ENCODE peak calls at places on chromosomes 1 and 21, in eight cellular contexts. U is T-cell, V is GM19239, H is midbrain, T is chondrocyte, F is esophagus squamous epithelium, Z is T-helper 17 cell, Q is HT-29. M is an unnamed sample.

GRCh38 chr1:42682739-42683529 is 716 bp downstream of the YBX1 start:
- DNase-seq in Q (peak; percentile 63), V (peak; percentile 48), T (no peak), H (peak; percentile 47), U (peak; percentile 53), F (peak; percentile 29), Z (peak; percentile 61), M (peak; percentile 80)

GRCh38 chr1:21510113-21510493 is 880 bp downstream of the ALPL start:
- DNase-seq in F (no peak), Z (no peak), U (no peak), H (no peak), T (no peak), V (no peak), Q (no peak), M (no peak)

GRCh38 chr1:22791736-22792325 is 81.2 kb downstream of the EPHB2 start:
- DNase-seq in Z (no peak), T (no peak), V (no peak), F (no peak), Q (no peak), U (no peak), H (no peak), M (no peak)

GRCh38 chr1:150256549-150257341 is 829 bp upstream of the CA14 start:
- DNase-seq in F (no peak), Z (no peak), V (no peak), Q (no peak), T (no peak), H (peak; percentile 75), U (no peak), M (no peak)

GRCh38 chr1:225580180-225581099 is 72.5 kb downstream of the ENAH start:
- DNase-seq in U (no peak), Z (no peak), F (no peak), H (no peak), T (no peak), V (no peak), Q (no peak), M (no peak)

GRCh38 chr1:204992940-204993339 is 50.1 kb upstream of the CNTN2 start:
- DNase-seq in Z (no peak), Q (no peak), T (no peak), H (no peak), V (no peak), F (no peak), U (no peak), M (no peak)

GRCh38 chr1:22111115-22111514 is 31.8 kb downstream of the WNT4 start:
- DNase-seq in T (no peak), V (no peak), Q (no peak), U (no peak), Z (no peak), F (no peak), H (no peak), M (no peak)

GRCh38 chr1:213014642-213015041 is 1.0 kb downstream of the ANGEL2 start:
- DNase-seq in F (no peak), T (no peak), Z (no peak), H (no peak), U (no peak), V (no peak), Q (peak; percentile 35), M (peak; percentile 66)

GRCh38 chr1:44647896-44648295 is 26.4 kb downstream of the TMEM53 start:
- DNase-seq in V (no peak), Q (no peak), F (no peak), T (no peak), U (no peak), H (no peak), Z (no peak), M (no peak)

GRCh38 chr1:94947453-94947852 is 20.5 kb upstream of the CNN3 start:
- DNase-seq in H (no peak), U (no peak), Z (no peak), F (no peak), Q (no peak), T (no peak), V (no peak), M (no peak)

GRCh38 chr1:221621683-221622082 is 120.2 kb downstream of the DUSP10 start:
- DNase-seq in T (no peak), V (no peak), Z (no peak), F (no peak), U (no peak), H (no peak), Q (no peak), M (no peak)

GRCh38 chr21:26966978-26967913 is at the start of gene ADAMTS5:
- DNase-seq in U (no peak), H (no peak), T (peak; percentile 93), Q (no peak), F (no peak), Z (no peak), V (no peak), M (peak; percentile 26)

GRCh38 chr1:159790237-159790917 is 9.6 kb downstream of the DUSP23 start:
- DNase-seq in Q (peak; percentile 57), F (no peak), Z (no peak), T (no peak), U (no peak), V (no peak), H (peak; percentile 5), M (peak; percentile 63)

GRCh38 chr21:14448784-14449183 is 65.8 kb upstream of the HSPA13 start:
- DNase-seq in U (no peak), H (no peak), F (no peak), T (no peak), Z (no peak), V (no peak), Q (no peak), M (no peak)

GRCh38 chr1:160866861-160867260 is 4.2 kb upstream of the CD244 start:
- DNase-seq in Z (no peak), F (no peak), Q (no peak), U (no peak), V (no peak), H (no peak), T (no peak), M (no peak)

GRCh38 chr1:31409946-31410858 is 2.8 kb upstream of the SERINC2 start:
- DNase-seq in Q (no peak), U (no peak), H (no peak), T (no peak), F (no peak), V (no peak), Z (no peak), M (peak; percentile 73)